ENCODE peak calls at places on chromosome 17, in five cellular contexts. One of them, this sample, is unnamed.

GRCh38 chr17:72422204-72422504 is 301.3 kb downstream of the SOX9 start:
- DNase-seq in stimulated activated naive CD8-positive, alpha-beta T cell treated with anti-CD3 and anti-CD28 coated beads, Interleukin-15, Interleukin-2, amounts not matched to agents 100 U/mL and 50 U/mL, for 24 hours: no peak
- DNase-seq in substantia nigra: no peak
- DNase-seq in NCI-H345: no peak
- DNase-seq in NCI-H1092 treated with DMSO at 0.1 percent for 48 hours: no peak
- DNase-seq in this sample: no peak

GRCh38 chr17:34378664-34379101 is 15.7 kb upstream of the CCL1 start:
- DNase-seq in stimulated activated naive CD8-positive, alpha-beta T cell treated with anti-CD3 and anti-CD28 coated beads, Interleukin-15, Interleukin-2, amounts not matched to agents 100 U/mL and 50 U/mL, for 24 hours: peak
- DNase-seq in substantia nigra: no peak
- DNase-seq in NCI-H345: no peak
- DNase-seq in NCI-H1092 treated with DMSO at 0.1 percent for 48 hours: no peak
- DNase-seq in this sample: no peak

GRCh38 chr17:19482571-19482970 is 51.1 kb upstream of the SLC47A1 start:
- DNase-seq in stimulated activated naive CD8-positive, alpha-beta T cell treated with anti-CD3 and anti-CD28 coated beads, Interleukin-15, Interleukin-2, amounts not matched to agents 100 U/mL and 50 U/mL, for 24 hours: no peak
- DNase-seq in substantia nigra: no peak
- DNase-seq in NCI-H345: no peak
- DNase-seq in NCI-H1092 treated with DMSO at 0.1 percent for 48 hours: no peak
- DNase-seq in this sample: peak

GRCh38 chr17:40615295-40615988 is 32.2 kb downstream of the SMARCE1 start:
- DNase-seq in stimulated activated naive CD8-positive, alpha-beta T cell treated with anti-CD3 and anti-CD28 coated beads, Interleukin-15, Interleukin-2, amounts not matched to agents 100 U/mL and 50 U/mL, for 24 hours: peak
- DNase-seq in substantia nigra: peak
- DNase-seq in NCI-H345: peak
- DNase-seq in NCI-H1092 treated with DMSO at 0.1 percent for 48 hours: peak
- DNase-seq in this sample: peak

GRCh38 chr17:42517516-42517915 is 18.5 kb upstream of the NAGLU start:
- DNase-seq in stimulated activated naive CD8-positive, alpha-beta T cell treated with anti-CD3 and anti-CD28 coated beads, Interleukin-15, Interleukin-2, amounts not matched to agents 100 U/mL and 50 U/mL, for 24 hours: peak
- DNase-seq in substantia nigra: peak
- DNase-seq in NCI-H345: peak
- DNase-seq in NCI-H1092 treated with DMSO at 0.1 percent for 48 hours: peak
- DNase-seq in this sample: peak

GRCh38 chr17:41785876-41786226 is 660 bp downstream of the JUP start:
- DNase-seq in stimulated activated naive CD8-positive, alpha-beta T cell treated with anti-CD3 and anti-CD28 coated beads, Interleukin-15, Interleukin-2, amounts not matched to agents 100 U/mL and 50 U/mL, for 24 hours: no peak
- DNase-seq in substantia nigra: peak
- DNase-seq in NCI-H345: peak
- DNase-seq in NCI-H1092 treated with DMSO at 0.1 percent for 48 hours: no peak
- DNase-seq in this sample: peak

GRCh38 chr17:13777003-13777402 is 175.3 kb upstream of the HS3ST3A1 start:
- DNase-seq in stimulated activated naive CD8-positive, alpha-beta T cell treated with anti-CD3 and anti-CD28 coated beads, Interleukin-15, Interleukin-2, amounts not matched to agents 100 U/mL and 50 U/mL, for 24 hours: no peak
- DNase-seq in substantia nigra: no peak
- DNase-seq in NCI-H345: no peak
- DNase-seq in NCI-H1092 treated with DMSO at 0.1 percent for 48 hours: no peak
- DNase-seq in this sample: no peak

GRCh38 chr17:38967290-38967738 is at the start of gene FBXO47:
- DNase-seq in stimulated activated naive CD8-positive, alpha-beta T cell treated with anti-CD3 and anti-CD28 coated beads, Interleukin-15, Interleukin-2, amounts not matched to agents 100 U/mL and 50 U/mL, for 24 hours: peak
- DNase-seq in substantia nigra: peak
- DNase-seq in NCI-H345: no peak
- DNase-seq in NCI-H1092 treated with DMSO at 0.1 percent for 48 hours: no peak
- DNase-seq in this sample: peak

GRCh38 chr17:47423406-47424295 is 99.9 kb downstream of the EFCAB13 start:
- DNase-seq in stimulated activated naive CD8-positive, alpha-beta T cell treated with anti-CD3 and anti-CD28 coated beads, Interleukin-15, Interleukin-2, amounts not matched to agents 100 U/mL and 50 U/mL, for 24 hours: peak
- DNase-seq in substantia nigra: no peak
- DNase-seq in NCI-H345: peak
- DNase-seq in NCI-H1092 treated with DMSO at 0.1 percent for 48 hours: peak
- DNase-seq in this sample: no peak

GRCh38 chr17:77420804-77421634 is 280.2 kb downstream of the SEC14L1 start:
- DNase-seq in stimulated activated naive CD8-positive, alpha-beta T cell treated with anti-CD3 and anti-CD28 coated beads, Interleukin-15, Interleukin-2, amounts not matched to agents 100 U/mL and 50 U/mL, for 24 hours: peak
- DNase-seq in substantia nigra: no peak
- DNase-seq in NCI-H345: peak
- DNase-seq in NCI-H1092 treated with DMSO at 0.1 percent for 48 hours: peak
- DNase-seq in this sample: no peak

GRCh38 chr17:3959295-3959899 is 4.8 kb downstream of the ATP2A3 start:
- DNase-seq in stimulated activated naive CD8-positive, alpha-beta T cell treated with anti-CD3 and anti-CD28 coated beads, Interleukin-15, Interleukin-2, amounts not matched to agents 100 U/mL and 50 U/mL, for 24 hours: peak
- DNase-seq in substantia nigra: no peak
- DNase-seq in NCI-H345: peak
- DNase-seq in NCI-H1092 treated with DMSO at 0.1 percent for 48 hours: peak
- DNase-seq in this sample: no peak

GRCh38 chr17:49021095-49021767 is 24.0 kb downstream of the IGF2BP1 start:
- DNase-seq in stimulated activated naive CD8-positive, alpha-beta T cell treated with anti-CD3 and anti-CD28 coated beads, Interleukin-15, Interleukin-2, amounts not matched to agents 100 U/mL and 50 U/mL, for 24 hours: no peak
- DNase-seq in substantia nigra: no peak
- DNase-seq in NCI-H345: no peak
- DNase-seq in NCI-H1092 treated with DMSO at 0.1 percent for 48 hours: no peak
- DNase-seq in this sample: no peak

GRCh38 chr17:57622886-57623433 is 122.1 kb downstream of the CCDC182 start:
- DNase-seq in stimulated activated naive CD8-positive, alpha-beta T cell treated with anti-CD3 and anti-CD28 coated beads, Interleukin-15, Interleukin-2, amounts not matched to agents 100 U/mL and 50 U/mL, for 24 hours: peak
- DNase-seq in substantia nigra: no peak
- DNase-seq in NCI-H345: no peak
- DNase-seq in NCI-H1092 treated with DMSO at 0.1 percent for 48 hours: no peak
- DNase-seq in this sample: no peak

This sample was measured in HAP-1.